ENCODE peak calls at places on chromosomes 13 and 19, in seven cellular contexts. One of them, this sample, is unnamed.

GRCh38 chr13:82275644-82276043 is 1606.6 kb downstream of the SLITRK1 start:
- DNase-seq in anterior cingulate cortex: no peak
- DNase-seq in COR-L47: no peak
- DNase-seq in foreskin fibroblast: no peak
- DNase-seq in body of pancreas: no peak
- DNase-seq in NCI-H1048: no peak
- DNase-seq in stimulated activated CD4-positive, alpha-beta T cell treated with anti-CD3 and anti-CD28 coated beads, Interleukin-4, amount 100 ng/mL, for 24 hours: no peak
- DNase-seq in this sample: no peak

GRCh38 chr13:33126909-33127607 is 110.8 kb downstream of the KL start:
- DNase-seq in anterior cingulate cortex: no peak
- DNase-seq in COR-L47: no peak
- DNase-seq in foreskin fibroblast: peak; percentile 65
- DNase-seq in body of pancreas: peak; percentile 22
- DNase-seq in NCI-H1048: no peak
- DNase-seq in stimulated activated CD4-positive, alpha-beta T cell treated with anti-CD3 and anti-CD28 coated beads, Interleukin-4, amount 100 ng/mL, for 24 hours: no peak
- DNase-seq in this sample: peak; percentile 73

GRCh38 chr13:97302611-97303010 is 80.5 kb downstream of the MBNL2 start:
- DNase-seq in anterior cingulate cortex: no peak
- DNase-seq in COR-L47: no peak
- DNase-seq in foreskin fibroblast: no peak
- DNase-seq in body of pancreas: no peak
- DNase-seq in NCI-H1048: no peak
- DNase-seq in stimulated activated CD4-positive, alpha-beta T cell treated with anti-CD3 and anti-CD28 coated beads, Interleukin-4, amount 100 ng/mL, for 24 hours: no peak
- DNase-seq in this sample: no peak

GRCh38 chr13:64052526-64052925 is 2636.9 kb upstream of the PCDH20 start:
- DNase-seq in anterior cingulate cortex: no peak
- DNase-seq in COR-L47: no peak
- DNase-seq in foreskin fibroblast: no peak
- DNase-seq in body of pancreas: no peak
- DNase-seq in NCI-H1048: no peak
- DNase-seq in stimulated activated CD4-positive, alpha-beta T cell treated with anti-CD3 and anti-CD28 coated beads, Interleukin-4, amount 100 ng/mL, for 24 hours: no peak
- DNase-seq in this sample: no peak

GRCh38 chr19:5040544-5041167 is 71.7 kb downstream of the KDM4B start:
- DNase-seq in anterior cingulate cortex: no peak
- DNase-seq in COR-L47: no peak
- DNase-seq in foreskin fibroblast: no peak
- DNase-seq in body of pancreas: no peak
- DNase-seq in NCI-H1048: no peak
- DNase-seq in stimulated activated CD4-positive, alpha-beta T cell treated with anti-CD3 and anti-CD28 coated beads, Interleukin-4, amount 100 ng/mL, for 24 hours: no peak
- DNase-seq in this sample: no peak

GRCh38 chr13:33761744-33762143 is 56.2 kb upstream of the RFC3 start:
- DNase-seq in anterior cingulate cortex: no peak
- DNase-seq in COR-L47: no peak
- DNase-seq in foreskin fibroblast: peak; percentile 7
- DNase-seq in body of pancreas: peak; percentile 35
- DNase-seq in NCI-H1048: no peak
- DNase-seq in stimulated activated CD4-positive, alpha-beta T cell treated with anti-CD3 and anti-CD28 coated beads, Interleukin-4, amount 100 ng/mL, for 24 hours: no peak
- DNase-seq in this sample: no peak

GRCh38 chr13:75258159-75258782 is 223.7 kb downstream of the TBC1D4 start:
- DNase-seq in anterior cingulate cortex: no peak
- DNase-seq in COR-L47: peak; percentile 38
- DNase-seq in foreskin fibroblast: peak; percentile 15
- DNase-seq in body of pancreas: no peak
- DNase-seq in NCI-H1048: no peak
- DNase-seq in stimulated activated CD4-positive, alpha-beta T cell treated with anti-CD3 and anti-CD28 coated beads, Interleukin-4, amount 100 ng/mL, for 24 hours: no peak
- DNase-seq in this sample: no peak

GRCh38 chr19:44623080-44623479 is 9.7 kb downstream of the IGSF23 start:
- DNase-seq in anterior cingulate cortex: no peak
- DNase-seq in COR-L47: no peak
- DNase-seq in foreskin fibroblast: peak; percentile 43
- DNase-seq in body of pancreas: peak; percentile 52
- DNase-seq in NCI-H1048: no peak
- DNase-seq in stimulated activated CD4-positive, alpha-beta T cell treated with anti-CD3 and anti-CD28 coated beads, Interleukin-4, amount 100 ng/mL, for 24 hours: no peak
- DNase-seq in this sample: no peak

GRCh38 chr13:23074054-23074805 is 106.5 kb upstream of the SGCG start:
- DNase-seq in anterior cingulate cortex: no peak
- DNase-seq in COR-L47: peak; percentile 43
- DNase-seq in foreskin fibroblast: no peak
- DNase-seq in body of pancreas: peak; percentile 20
- DNase-seq in NCI-H1048: no peak
- DNase-seq in stimulated activated CD4-positive, alpha-beta T cell treated with anti-CD3 and anti-CD28 coated beads, Interleukin-4, amount 100 ng/mL, for 24 hours: no peak
- DNase-seq in this sample: no peak

GRCh38 chr19:18385675-18386542 is at the start of gene GDF15:
- DNase-seq in anterior cingulate cortex: no peak
- DNase-seq in COR-L47: no peak
- DNase-seq in foreskin fibroblast: peak; percentile 92
- DNase-seq in body of pancreas: peak; percentile 94
- DNase-seq in NCI-H1048: no peak
- DNase-seq in stimulated activated CD4-positive, alpha-beta T cell treated with anti-CD3 and anti-CD28 coated beads, Interleukin-4, amount 100 ng/mL, for 24 hours: peak; percentile 21
- DNase-seq in this sample: peak; percentile 78

GRCh38 chr19:1566392-1567115 is 1.6 kb downstream of the MEX3D start:
- DNase-seq in anterior cingulate cortex: peak; percentile 32
- DNase-seq in COR-L47: peak; percentile 82
- DNase-seq in foreskin fibroblast: peak; percentile 78
- DNase-seq in body of pancreas: peak; percentile 66
- DNase-seq in NCI-H1048: peak; percentile 47
- DNase-seq in stimulated activated CD4-positive, alpha-beta T cell treated with anti-CD3 and anti-CD28 coated beads, Interleukin-4, amount 100 ng/mL, for 24 hours: no peak
- DNase-seq in this sample: no peak